ENCODE peak calls at places on chromosomes 2 and 18, in six cellular contexts. R is RWPE2, A is esophagus squamous epithelium, G is upper lobe of right lung, T is pancreas, N is hepatocyte. X is an unnamed sample.
A peak's percentile ranks its signal among the peaks of the same experiment; 100 is the strongest.

GRCh38 chr2:179595284-179595683 is 266.1 kb downstream of the ZNF385B start:
- DNase-seq in T (no peak), N (no peak), G (no peak), R (no peak), A (no peak), X (no peak)

GRCh38 chr18:58196164-58196563 is 152.1 kb downstream of the NEDD4L start:
- DNase-seq in R (no peak), A (no peak), N (no peak), T (no peak), G (no peak), X (no peak)

GRCh38 chr18:25349926-25350560 is 1.9 kb downstream of the ZNF521 start:
- DNase-seq in N (peak; percentile 31), R (no peak), A (no peak), G (no peak), T (peak; percentile 65), X (no peak)

GRCh38 chr2:23510471-23510870 is 125.5 kb downstream of the KLHL29 start:
- DNase-seq in A (no peak), T (no peak), G (no peak), N (no peak), R (no peak), X (no peak)

GRCh38 chr18:31203086-31203793 is 40.6 kb upstream of the DSC1 start:
- DNase-seq in N (no peak), G (peak; percentile 69), R (no peak), A (no peak), T (no peak), X (no peak)

GRCh38 chr2:43818761-43819160 is 19.9 kb downstream of the ABCG5 start:
- DNase-seq in G (no peak), R (no peak), T (no peak), A (no peak), N (peak; percentile 75), X (no peak)

GRCh38 chr2:219369447-219369861 is 18.3 kb downstream of the DNPEP start:
- DNase-seq in T (no peak), R (no peak), G (peak; percentile 80), A (no peak), N (no peak), X (no peak)

GRCh38 chr2:42917374-42918017 is 125.1 kb upstream of the HAAO start:
- DNase-seq in G (peak; percentile 44), R (no peak), N (no peak), A (no peak), T (no peak), X (no peak)

GRCh38 chr18:8814206-8814605 is 108.8 kb downstream of the MTCL1 start:
- DNase-seq in R (no peak), A (no peak), T (no peak), N (no peak), G (no peak), X (no peak)

GRCh38 chr2:24722141-24722790 is 70.9 kb downstream of the PTRHD1 start:
- DNase-seq in T (no peak), G (no peak), R (no peak), N (no peak), A (no peak), X (no peak)

GRCh38 chr2:134193774-134194173 is 60.1 kb upstream of the MGAT5 start:
- DNase-seq in T (no peak), R (no peak), N (no peak), G (no peak), A (no peak), X (no peak)

GRCh38 chr2:215884741-215885140 is 128.6 kb downstream of the MREG start:
- DNase-seq in G (no peak), A (no peak), T (no peak), N (no peak), R (no peak), X (no peak)

GRCh38 chr2:193868833-193869232 is 1674.1 kb upstream of the TMEFF2 start:
- DNase-seq in N (no peak), R (no peak), A (no peak), G (no peak), T (no peak), X (no peak)

GRCh38 chr2:121427187-121427689 is 103.4 kb upstream of the RNU4ATAC start:
- DNase-seq in N (no peak), T (no peak), G (no peak), R (no peak), A (no peak), X (no peak)

GRCh38 chr2:2871480-2872308 is 505.9 kb downstream of the EIPR1 start:
- DNase-seq in A (no peak), R (no peak), N (no peak), T (no peak), G (no peak), X (no peak)

GRCh38 chr2:2866459-2866858 is 511.2 kb downstream of the EIPR1 start:
- DNase-seq in G (no peak), T (no peak), R (no peak), N (no peak), A (no peak), X (no peak)

GRCh38 chr2:2870106-2870505 is 507.5 kb downstream of the EIPR1 start:
- DNase-seq in N (no peak), R (no peak), A (no peak), T (no peak), G (no peak), X (no peak)

GRCh38 chr2:2868065-2868464 is 509.6 kb downstream of the EIPR1 start:
- DNase-seq in A (no peak), T (no peak), R (no peak), N (no peak), G (no peak), X (no peak)

DNA sequence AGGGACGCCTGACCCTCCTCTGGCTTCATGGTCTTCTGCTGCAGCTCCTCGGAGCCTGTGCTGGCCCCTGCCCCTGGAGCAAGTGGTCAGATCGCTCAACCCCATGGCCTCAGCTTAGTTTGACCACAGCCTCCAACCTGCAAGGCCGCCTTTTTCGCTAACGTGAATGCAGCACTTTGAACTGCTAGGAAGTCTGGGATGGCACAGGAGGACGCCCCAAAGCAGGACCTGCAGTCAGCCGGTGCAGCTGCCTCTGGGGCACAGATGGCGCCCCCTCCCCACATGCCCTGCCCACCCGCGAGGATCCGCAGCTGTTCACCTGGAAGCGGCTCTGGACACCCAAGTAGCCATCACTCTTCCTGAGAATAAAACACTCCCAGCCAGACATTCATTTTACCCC is 510.2 kb downstream of the EIPR1 start:
- DNase-seq in G (no peak), T (no peak), A (no peak), R (no peak), N (no peak), X (no peak)
- H3K9me3 ChIP-seq in G (no peaks in the 10 kb centered on the region), T (no peaks in the 10 kb centered on the region), A (no peaks in the 10 kb centered on the region), R (no peaks in the 10 kb centered on the region), N (no peaks in the 10 kb centered on the region), X (no peaks in the 10 kb centered on the region)

GRCh38 chr18:22033085-22033484 is 136.3 kb upstream of the GATA6 start:
- DNase-seq in G (no peak), T (no peak), R (no peak), N (no peak), A (no peak), X (no peak)

GRCh38 chr18:22026889-22027288 is 142.5 kb upstream of the GATA6 start:
- DNase-seq in T (no peak), G (no peak), R (no peak), N (no peak), A (no peak), X (no peak)

GRCh38 chr18:22031581-22031980 is 137.8 kb upstream of the GATA6 start:
- DNase-seq in R (no peak), N (peak; percentile 73), T (no peak), G (no peak), A (no peak), X (no peak)

GRCh38 chr18:22034276-22034675 is 135.1 kb upstream of the GATA6 start:
- DNase-seq in N (no peak), T (no peak), R (no peak), G (no peak), A (no peak), X (no peak)

DNA sequence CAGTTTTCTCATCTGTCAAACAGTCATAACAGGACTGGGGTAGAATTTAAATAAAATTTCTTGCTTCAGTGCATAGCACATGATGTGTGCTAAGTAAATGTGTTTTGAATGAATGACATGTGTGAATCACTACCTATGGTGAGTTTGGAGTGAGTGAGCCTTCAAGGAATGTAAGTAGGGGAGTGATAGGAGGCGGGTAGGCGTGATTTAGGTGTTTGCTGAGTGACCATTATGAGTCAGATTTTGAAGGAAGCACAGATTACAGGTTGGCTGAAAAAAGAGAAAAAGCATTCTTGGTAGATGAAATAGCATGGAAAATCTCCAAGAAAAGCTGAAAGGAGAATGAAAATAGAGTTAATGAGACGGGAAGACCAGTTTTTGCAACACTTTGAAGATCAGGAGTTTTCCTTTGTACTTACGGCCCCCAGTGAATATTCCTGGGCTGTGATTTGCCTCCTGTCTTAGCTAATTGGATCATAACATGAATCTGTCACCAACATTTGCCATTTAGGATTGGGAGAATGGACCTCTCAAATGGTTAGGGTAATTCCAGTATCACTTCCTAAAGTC is 136.9 kb upstream of the GATA6 start:
- DNase-seq in A (no peak), N (peak; percentile 85), T (no peak), G (no peak), R (peak; percentile 80), X (no peak)
- H3K27ac ChIP-seq in A (no peak overlapping the region), N (peak overlapping the region; percentile 93), T (peak overlapping the region; percentile 60), G (peak overlapping the region; percentile 19), R (peak overlapping the region; percentile 89), X (no peak overlapping the region)

DNA sequence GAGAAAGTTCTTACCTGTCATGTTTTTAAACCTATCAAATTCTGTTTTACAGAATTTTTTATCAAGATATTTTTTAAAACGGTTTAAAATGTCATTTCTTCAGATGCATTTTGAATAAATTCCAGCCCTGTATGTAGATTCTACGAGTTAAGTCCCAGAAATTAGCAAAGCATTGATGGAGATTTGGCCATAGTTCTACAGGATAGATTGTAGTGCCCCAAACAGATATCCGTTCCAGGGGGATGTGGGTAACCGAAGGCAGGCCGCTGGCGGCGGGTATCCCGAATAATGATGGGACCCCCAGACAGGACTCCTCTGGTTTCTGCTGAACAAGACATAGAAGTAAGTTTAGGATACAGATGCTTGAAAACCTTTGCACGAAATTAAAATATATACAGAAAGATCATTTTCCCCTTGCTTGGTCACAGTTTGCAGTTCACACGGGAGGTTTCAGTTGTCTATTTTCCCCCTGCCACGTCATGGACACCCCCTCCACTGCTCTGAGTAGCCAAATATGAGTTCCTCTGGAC is 755 bp downstream of the NOL4 start:
- DNase-seq in T (peak; percentile 39), G (no peak), R (no peak), N (no peak), A (no peak), X (no peak)
- H3K27me3 ChIP-seq in T (no peaks in the 10 kb centered on the region), G (peaks cover 75% of the 10 kb centered on the region), R (peaks cover 86% of the 10 kb centered on the region), N (peaks cover 75% of the 10 kb centered on the region), A (peaks cover 14% of the 10 kb centered on the region), X (peaks cover 41% of the 10 kb centered on the region)

DNA sequence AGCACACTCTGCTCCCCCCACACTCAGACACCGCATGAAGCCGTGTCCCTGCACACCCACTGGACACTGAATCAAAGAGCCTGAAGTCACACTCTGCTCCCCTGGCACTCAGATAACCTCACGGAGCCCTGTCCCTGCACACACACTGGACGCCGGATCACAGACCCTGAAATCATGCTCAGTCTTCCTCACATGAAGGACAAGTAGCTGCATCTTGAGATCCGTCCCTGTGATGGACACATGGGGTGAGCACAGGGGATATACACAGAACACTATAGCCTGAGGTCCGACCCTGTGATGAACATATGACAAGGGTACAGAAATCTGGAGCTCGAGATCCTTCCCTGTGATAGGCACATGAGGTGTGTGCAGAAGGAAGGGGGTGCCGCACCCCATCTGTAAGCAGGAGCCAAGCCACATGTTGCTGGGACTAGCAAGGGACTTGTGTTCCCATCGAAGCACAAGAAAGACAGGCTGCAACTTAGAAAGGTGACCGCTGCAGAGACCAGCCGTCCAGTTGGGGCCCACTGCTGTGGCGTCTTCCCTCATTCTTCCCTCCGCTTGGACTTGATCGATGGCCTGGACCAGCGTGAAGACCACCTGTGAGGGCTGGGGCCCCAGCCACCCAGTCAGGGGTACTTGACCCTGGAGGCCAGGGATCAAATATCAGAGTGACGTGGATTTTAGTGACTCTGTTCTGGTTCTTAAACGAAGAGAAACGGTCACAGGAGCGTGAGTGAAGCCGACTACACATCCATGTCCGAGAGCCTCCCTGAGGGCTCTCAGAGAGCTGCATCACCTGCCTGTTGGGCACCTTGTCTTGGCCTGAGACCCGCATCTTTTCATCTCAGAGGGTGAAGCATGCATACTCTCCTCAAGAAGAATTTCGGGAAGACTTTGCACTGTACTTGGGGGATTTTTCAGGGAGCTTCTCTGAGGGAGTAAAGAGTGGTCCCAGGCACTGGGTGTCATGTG is 391.7 kb upstream of the SALL3 start:
- DNase-seq in N (no peak), R (no peak), A (no peak), T (no peak), G (no peak), X (no peak)
- H3K9me3 ChIP-seq in N (no peaks in the 10 kb centered on the region), R (peaks cover 3% of the 10 kb centered on the region), A (no peaks in the 10 kb centered on the region), T (no peaks in the 10 kb centered on the region), G (no peaks in the 10 kb centered on the region), X (no peaks in the 10 kb centered on the region)